ENCODE peak calls at places on chromosomes 4 and X, in nine cellular contexts. One of them, this sample, is unnamed.

GRCh38 chr4:1792832-1793495 is at the start of gene FGFR3:
- DNase-seq in neuronal stem cell: peak; percentile 58
- DNase-seq in tibial nerve: no peak
- DNase-seq in GM23248: peak; percentile 64
- DNase-seq in AG10803: no peak
- DNase-seq in fibroblast of the aortic adventitia: no peak
- DNase-seq in mammary epithelial cell: no peak
- DNase-seq in CD8-positive, alpha-beta T cell: peak; percentile 16
- DNase-seq in ovary: no peak
- DNase-seq in this sample: peak; percentile 41

GRCh38 chr4:48518143-48518542 is 28.1 kb downstream of the ZAR1 start:
- DNase-seq in tibial nerve: no peak
- DNase-seq in CD8-positive, alpha-beta T cell: no peak
- DNase-seq in fibroblast of the aortic adventitia: no peak
- DNase-seq in ovary: no peak
- DNase-seq in mammary epithelial cell: no peak
- DNase-seq in AG10803: no peak
- DNase-seq in GM23248: no peak
- DNase-seq in neuronal stem cell: no peak
- DNase-seq in this sample: no peak

GRCh38 chrX:20252392-20253231 is 14.1 kb downstream of the RPS6KA3 start:
- DNase-seq in mammary epithelial cell: peak; percentile 42
- DNase-seq in tibial nerve: no peak
- DNase-seq in ovary: no peak
- DNase-seq in CD8-positive, alpha-beta T cell: peak; percentile 56
- DNase-seq in fibroblast of the aortic adventitia: peak; percentile 51
- DNase-seq in neuronal stem cell: no peak
- DNase-seq in GM23248: peak; percentile 51
- DNase-seq in AG10803: peak; percentile 33
- DNase-seq in this sample: peak; percentile 40

GRCh38 chr4:64718091-64718490 is 308.8 kb upstream of the TECRL start:
- DNase-seq in neuronal stem cell: no peak
- DNase-seq in GM23248: peak; percentile 3
- DNase-seq in AG10803: no peak
- DNase-seq in tibial nerve: no peak
- DNase-seq in mammary epithelial cell: peak; percentile 30
- DNase-seq in CD8-positive, alpha-beta T cell: no peak
- DNase-seq in ovary: no peak
- DNase-seq in fibroblast of the aortic adventitia: peak; percentile 0
- DNase-seq in this sample: no peak

GRCh38 chr4:153655928-153656327 is 28.2 kb upstream of the TLR2 start:
- DNase-seq in CD8-positive, alpha-beta T cell: no peak
- DNase-seq in ovary: no peak
- DNase-seq in GM23248: no peak
- DNase-seq in neuronal stem cell: no peak
- DNase-seq in tibial nerve: peak; percentile 60
- DNase-seq in mammary epithelial cell: peak; percentile 86
- DNase-seq in AG10803: peak; percentile 31
- DNase-seq in fibroblast of the aortic adventitia: peak; percentile 48
- DNase-seq in this sample: no peak

GRCh38 chrX:39609941-39610340 is 487.8 kb downstream of the BCOR start:
- DNase-seq in fibroblast of the aortic adventitia: no peak
- DNase-seq in neuronal stem cell: no peak
- DNase-seq in tibial nerve: no peak
- DNase-seq in GM23248: peak; percentile 52
- DNase-seq in mammary epithelial cell: no peak
- DNase-seq in CD8-positive, alpha-beta T cell: no peak
- DNase-seq in ovary: no peak
- DNase-seq in AG10803: peak; percentile 9
- DNase-seq in this sample: no peak

GRCh38 chr4:128378668-128379067 is 91.1 kb upstream of the PGRMC2 start:
- DNase-seq in CD8-positive, alpha-beta T cell: no peak
- DNase-seq in fibroblast of the aortic adventitia: no peak
- DNase-seq in mammary epithelial cell: no peak
- DNase-seq in tibial nerve: no peak
- DNase-seq in neuronal stem cell: no peak
- DNase-seq in AG10803: no peak
- DNase-seq in ovary: no peak
- DNase-seq in GM23248: no peak
- DNase-seq in this sample: no peak

GRCh38 chr4:92305878-92306520 is 2.2 kb downstream of the GRID2 start:
- DNase-seq in GM23248: no peak
- DNase-seq in mammary epithelial cell: no peak
- DNase-seq in tibial nerve: no peak
- DNase-seq in neuronal stem cell: no peak
- DNase-seq in AG10803: no peak
- DNase-seq in ovary: no peak
- DNase-seq in fibroblast of the aortic adventitia: no peak
- DNase-seq in CD8-positive, alpha-beta T cell: no peak
- DNase-seq in this sample: no peak

GRCh38 chr4:88531549-88531948 is 8.0 kb upstream of the PYURF start:
- DNase-seq in mammary epithelial cell: no peak
- DNase-seq in GM23248: peak; percentile 46
- DNase-seq in fibroblast of the aortic adventitia: no peak
- DNase-seq in CD8-positive, alpha-beta T cell: no peak
- DNase-seq in neuronal stem cell: no peak
- DNase-seq in AG10803: peak; percentile 12
- DNase-seq in tibial nerve: no peak
- DNase-seq in ovary: no peak
- DNase-seq in this sample: no peak

GRCh38 chr4:56130609-56131150 is 181.9 kb downstream of the CEP135 start:
- DNase-seq in ovary: no peak
- DNase-seq in GM23248: peak; percentile 23
- DNase-seq in tibial nerve: no peak
- DNase-seq in neuronal stem cell: no peak
- DNase-seq in mammary epithelial cell: no peak
- DNase-seq in AG10803: no peak
- DNase-seq in CD8-positive, alpha-beta T cell: no peak
- DNase-seq in fibroblast of the aortic adventitia: no peak
- DNase-seq in this sample: no peak

GRCh38 chrX:71178908-71179307 is 34.3 kb downstream of the NLGN3 start:
- DNase-seq in ovary: peak; percentile 47
- DNase-seq in fibroblast of the aortic adventitia: peak; percentile 83
- DNase-seq in AG10803: peak; percentile 62
- DNase-seq in CD8-positive, alpha-beta T cell: peak; percentile 23
- DNase-seq in GM23248: peak; percentile 74
- DNase-seq in tibial nerve: peak; percentile 16
- DNase-seq in neuronal stem cell: peak; percentile 44
- DNase-seq in mammary epithelial cell: peak; percentile 44
- DNase-seq in this sample: peak; percentile 51

GRCh38 chr4:6695660-6696581 is 2.2 kb downstream of the S100P start:
- DNase-seq in ovary: no peak
- DNase-seq in fibroblast of the aortic adventitia: no peak
- DNase-seq in neuronal stem cell: no peak
- DNase-seq in tibial nerve: no peak
- DNase-seq in mammary epithelial cell: peak; percentile 19
- DNase-seq in AG10803: no peak
- DNase-seq in CD8-positive, alpha-beta T cell: peak; percentile 58
- DNase-seq in GM23248: no peak
- DNase-seq in this sample: no peak

GRCh38 chrX:9476810-9477575 is 12.1 kb downstream of the TBL1X start:
- DNase-seq in CD8-positive, alpha-beta T cell: no peak
- DNase-seq in mammary epithelial cell: no peak
- DNase-seq in GM23248: no peak
- DNase-seq in ovary: no peak
- DNase-seq in AG10803: no peak
- DNase-seq in tibial nerve: no peak
- DNase-seq in fibroblast of the aortic adventitia: no peak
- DNase-seq in neuronal stem cell: no peak
- DNase-seq in this sample: peak; percentile 3

GRCh38 chr4:176587920-176588319 is 204.8 kb downstream of the VEGFC start:
- DNase-seq in tibial nerve: no peak
- DNase-seq in GM23248: peak; percentile 88
- DNase-seq in mammary epithelial cell: peak; percentile 27
- DNase-seq in CD8-positive, alpha-beta T cell: no peak
- DNase-seq in neuronal stem cell: no peak
- DNase-seq in AG10803: peak; percentile 97
- DNase-seq in ovary: no peak
- DNase-seq in fibroblast of the aortic adventitia: peak; percentile 92
- DNase-seq in this sample: no peak

DNA sequence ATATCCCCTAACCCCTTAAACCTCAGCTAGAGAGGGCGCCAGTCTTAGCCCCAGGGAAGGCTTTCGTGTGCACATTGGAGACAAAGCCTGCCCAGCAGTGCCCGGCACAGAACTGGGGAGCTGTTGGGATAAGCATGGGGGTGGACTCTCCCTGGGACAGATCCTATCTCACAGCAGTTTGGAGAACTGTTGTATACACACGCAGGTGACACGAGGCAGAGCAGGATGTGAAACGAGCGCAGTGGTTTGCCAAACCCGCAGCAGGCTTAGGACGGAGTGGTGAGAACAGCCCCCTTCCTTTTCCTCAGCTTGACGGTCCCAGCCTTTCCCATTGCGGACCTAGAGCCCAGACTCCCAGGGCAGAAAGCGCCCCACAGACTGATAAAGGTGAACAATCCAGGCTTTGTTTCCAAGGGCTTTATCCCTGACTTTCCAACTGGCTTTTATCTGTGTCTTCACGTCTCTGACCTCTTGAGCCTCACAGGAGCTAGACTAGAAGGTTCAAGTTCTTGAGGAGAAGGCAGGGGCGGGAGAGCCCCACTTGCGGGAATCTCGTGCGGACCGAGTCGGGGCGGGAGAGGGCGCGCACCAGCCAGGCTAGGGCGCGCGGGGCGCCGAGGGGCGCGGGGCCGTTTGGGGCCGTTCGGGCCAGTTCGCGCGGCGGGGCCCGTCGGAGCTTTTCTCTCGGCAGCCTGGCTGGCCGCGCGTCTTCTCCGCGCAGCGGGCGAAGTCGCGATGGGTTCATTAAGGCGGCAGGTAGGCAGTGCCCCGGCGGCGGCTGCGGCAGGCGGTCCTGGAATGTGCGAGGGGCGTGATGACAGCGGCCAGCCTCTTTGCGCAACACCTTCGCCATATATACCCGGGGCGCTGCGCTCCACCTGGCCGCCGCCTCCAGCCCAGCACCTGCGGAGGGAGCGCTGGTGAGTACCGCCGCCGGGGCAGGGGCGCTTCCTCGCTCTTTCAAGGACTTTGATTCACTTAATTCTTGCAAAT is at the start of gene SLC34A2:
- DNase-seq in neuronal stem cell: peak; percentile 42
- DNase-seq in mammary epithelial cell: no peak
- DNase-seq in CD8-positive, alpha-beta T cell: no peak
- DNase-seq in AG10803: no peak
- DNase-seq in tibial nerve: no peak
- DNase-seq in GM23248: no peak
- DNase-seq in fibroblast of the aortic adventitia: no peak
- DNase-seq in ovary: no peak
- DNase-seq in this sample: peak; percentile 70
- H3K4me3 ChIP-seq in neuronal stem cell: peak within 1 kb of the TSS; percentile 52
- H3K4me3 ChIP-seq in mammary epithelial cell: no peak within 1 kb of the TSS
- H3K4me3 ChIP-seq in CD8-positive, alpha-beta T cell: no peak within 1 kb of the TSS
- H3K4me3 ChIP-seq in AG10803: no peak within 1 kb of the TSS
- H3K4me3 ChIP-seq in tibial nerve: no peak within 1 kb of the TSS
- H3K4me3 ChIP-seq in GM23248: no peak within 1 kb of the TSS
- H3K4me3 ChIP-seq in fibroblast of the aortic adventitia: no peak within 1 kb of the TSS
- H3K4me3 ChIP-seq in ovary: no peak within 1 kb of the TSS
- H3K4me3 ChIP-seq in this sample: peak within 1 kb of the TSS; percentile 2

GRCh38 chrX:50967734-50968133 is 57.2 kb downstream of the BMP15 start:
- DNase-seq in mammary epithelial cell: peak; percentile 74
- DNase-seq in tibial nerve: no peak
- DNase-seq in AG10803: no peak
- DNase-seq in ovary: no peak
- DNase-seq in GM23248: peak; percentile 56
- DNase-seq in fibroblast of the aortic adventitia: no peak
- DNase-seq in neuronal stem cell: no peak
- DNase-seq in CD8-positive, alpha-beta T cell: no peak
- DNase-seq in this sample: no peak
- H3K4me3 ChIP-seq in mammary epithelial cell: no peak overlapping the region
- H3K4me3 ChIP-seq in tibial nerve: no peak overlapping the region
- H3K4me3 ChIP-seq in AG10803: no peak overlapping the region
- H3K4me3 ChIP-seq in ovary: no peak overlapping the region
- H3K4me3 ChIP-seq in GM23248: no peak overlapping the region
- H3K4me3 ChIP-seq in fibroblast of the aortic adventitia: no peak overlapping the region
- H3K4me3 ChIP-seq in neuronal stem cell: no peak overlapping the region
- H3K4me3 ChIP-seq in CD8-positive, alpha-beta T cell: no peak overlapping the region
- H3K4me3 ChIP-seq in this sample: no peak overlapping the region

GRCh38 chr4:155674669-155675071 is 8.0 kb downstream of the GUCY1A1 start:
- DNase-seq in AG10803: no peak
- DNase-seq in fibroblast of the aortic adventitia: no peak
- DNase-seq in mammary epithelial cell: no peak
- DNase-seq in CD8-positive, alpha-beta T cell: no peak
- DNase-seq in tibial nerve: no peak
- DNase-seq in GM23248: no peak
- DNase-seq in ovary: no peak
- DNase-seq in neuronal stem cell: no peak
- DNase-seq in this sample: no peak
- H3K4me3 ChIP-seq in AG10803: no peak overlapping the region
- H3K4me3 ChIP-seq in fibroblast of the aortic adventitia: no peak overlapping the region
- H3K4me3 ChIP-seq in mammary epithelial cell: no peak overlapping the region
- H3K4me3 ChIP-seq in CD8-positive, alpha-beta T cell: no peak overlapping the region
- H3K4me3 ChIP-seq in tibial nerve: no peak overlapping the region
- H3K4me3 ChIP-seq in GM23248: no peak overlapping the region
- H3K4me3 ChIP-seq in ovary: no peak overlapping the region
- H3K4me3 ChIP-seq in neuronal stem cell: no peak overlapping the region
- H3K4me3 ChIP-seq in this sample: no peak overlapping the region

GRCh38 chrX:45771560-45772340 is 571.1 kb upstream of the DIPK2B start:
- DNase-seq in GM23248: peak; percentile 83
- DNase-seq in mammary epithelial cell: peak; percentile 59
- DNase-seq in fibroblast of the aortic adventitia: peak; percentile 63
- DNase-seq in ovary: no peak
- DNase-seq in tibial nerve: no peak
- DNase-seq in AG10803: peak; percentile 68
- DNase-seq in CD8-positive, alpha-beta T cell: peak; percentile 26
- DNase-seq in neuronal stem cell: no peak
- DNase-seq in this sample: peak; percentile 30

GRCh38 chrX:45768666-45769065 is 568.0 kb upstream of the DIPK2B start:
- DNase-seq in ovary: no peak
- DNase-seq in mammary epithelial cell: no peak
- DNase-seq in GM23248: peak; percentile 45
- DNase-seq in tibial nerve: no peak
- DNase-seq in fibroblast of the aortic adventitia: peak; percentile 49
- DNase-seq in neuronal stem cell: no peak
- DNase-seq in AG10803: no peak
- DNase-seq in CD8-positive, alpha-beta T cell: no peak
- DNase-seq in this sample: no peak

GRCh38 chrX:45769919-45770582 is 569.4 kb upstream of the DIPK2B start:
- DNase-seq in AG10803: peak; percentile 92
- DNase-seq in mammary epithelial cell: peak; percentile 86
- DNase-seq in fibroblast of the aortic adventitia: peak; percentile 94
- DNase-seq in GM23248: peak; percentile 89
- DNase-seq in ovary: peak; percentile 66
- DNase-seq in tibial nerve: peak; percentile 36
- DNase-seq in CD8-positive, alpha-beta T cell: no peak
- DNase-seq in neuronal stem cell: no peak
- DNase-seq in this sample: peak; percentile 73

GRCh38 chrX:45774961-45775360 is 574.3 kb upstream of the DIPK2B start:
- DNase-seq in CD8-positive, alpha-beta T cell: no peak
- DNase-seq in mammary epithelial cell: peak; percentile 93
- DNase-seq in fibroblast of the aortic adventitia: peak; percentile 85
- DNase-seq in GM23248: peak; percentile 88
- DNase-seq in tibial nerve: no peak
- DNase-seq in neuronal stem cell: no peak
- DNase-seq in AG10803: peak; percentile 85
- DNase-seq in ovary: peak; percentile 38
- DNase-seq in this sample: no peak

GRCh38 chrX:45771114-45771513 is 570.4 kb upstream of the DIPK2B start:
- DNase-seq in GM23248: peak; percentile 91
- DNase-seq in tibial nerve: no peak
- DNase-seq in fibroblast of the aortic adventitia: peak; percentile 90
- DNase-seq in ovary: peak; percentile 21
- DNase-seq in AG10803: peak; percentile 93
- DNase-seq in mammary epithelial cell: peak; percentile 93
- DNase-seq in CD8-positive, alpha-beta T cell: no peak
- DNase-seq in neuronal stem cell: no peak
- DNase-seq in this sample: no peak
- H3K4me3 ChIP-seq in GM23248: peak overlapping the region; percentile 90
- H3K4me3 ChIP-seq in tibial nerve: no peak overlapping the region
- H3K4me3 ChIP-seq in fibroblast of the aortic adventitia: peak overlapping the region; percentile 67
- H3K4me3 ChIP-seq in ovary: peak overlapping the region; percentile 38
- H3K4me3 ChIP-seq in AG10803: peak overlapping the region; percentile 72
- H3K4me3 ChIP-seq in mammary epithelial cell: peak overlapping the region; percentile 59
- H3K4me3 ChIP-seq in CD8-positive, alpha-beta T cell: peak overlapping the region; percentile 51
- H3K4me3 ChIP-seq in neuronal stem cell: no peak overlapping the region
- H3K4me3 ChIP-seq in this sample: no peak overlapping the region

This sample was measured in thyroid gland.